ENCODE peak calls at places on chromosomes 7 and 10, in five cellular contexts. B, A, T, U and K are unnamed samples.
A peak's percentile ranks its signal among the peaks of the same experiment; 100 is the strongest.

GRCh38 chr7:6616854-6617643 is 1.6 kb downstream of the ZNF853 start:
- DNase-seq in B (no peak), A (no peak), T (no peak), U (no peak), K (no peak)

GRCh38 chr7:22979251-22979650 is 34.7 kb downstream of the HYCC1 start:
- DNase-seq in B (no peak), A (no peak), T (no peak), U (no peak), K (no peak)

GRCh38 chr10:101695404-101695732 is 398 bp upstream of the FBXW4 start:
- DNase-seq in B (no peak), A (no peak), T (no peak), U (no peak), K (no peak)

GRCh38 chr10:15163261-15163864 is 5.1 kb downstream of the NMT2 start:
- DNase-seq in B (no peak), A (no peak), T (no peak), U (no peak), K (no peak)

GRCh38 chr10:1152386-1153252 is 96.4 kb downstream of the WDR37 start:
- DNase-seq in B (no peak), A (no peak), T (no peak), U (no peak), K (no peak)

GRCh38 chr7:116802784-116803183 is 59.6 kb upstream of the CAPZA2 start:
- DNase-seq in B (no peak), A (peak; percentile 14), T (no peak), U (no peak), K (peak; percentile 33)

GRCh38 chr10:32348297-32349198 is 1.6 kb upstream of the EPC1 start:
- DNase-seq in B (no peak), A (no peak), T (no peak), U (no peak), K (no peak)

GRCh38 chr10:14131261-14131960 is 199.3 kb downstream of the FRMD4A start:
- DNase-seq in B (no peak), A (no peak), T (no peak), U (no peak), K (no peak)

GRCh38 chr7:141674201-141674671 is 27.7 kb downstream of the DENND11 start:
- DNase-seq in B (no peak), A (peak; percentile 72), T (no peak), U (no peak), K (no peak)

GRCh38 chr7:158283016-158283974 is 304.3 kb downstream of the PTPRN2 start:
- DNase-seq in B (no peak), A (no peak), T (no peak), U (no peak), K (no peak)

GRCh38 chr7:64874114-64874513 is 29.0 kb upstream of the ZNF273 start:
- DNase-seq in B (no peak), A (no peak), T (no peak), U (no peak), K (no peak)

GRCh38 chr10:82221750-82222149 is 346.8 kb downstream of the NRG3 start:
- DNase-seq in B (no peak), A (no peak), T (no peak), U (no peak), K (no peak)

GRCh38 chr10:46550795-46551700 is 5.4 kb downstream of the GPRIN2 start:
- DNase-seq in B (no peak), A (no peak), T (no peak), U (peak; percentile 1), K (no peak)

GRCh38 chr10:15347205-15347604 is 23.9 kb downstream of the FAM171A1 start:
- DNase-seq in B (no peak), A (no peak), T (no peak), U (no peak), K (no peak)

GRCh38 chr7:155456772-155457543 is 971 bp upstream of the EN2 start:
- DNase-seq in B (no peak), A (no peak), T (peak; percentile 35), U (no peak), K (no peak)

GRCh38 chr7:34342403-34342802 is 315.6 kb upstream of the NPSR1 start:
- DNase-seq in B (no peak), A (no peak), T (no peak), U (no peak), K (no peak)

GRCh38 chr10:93806882-93807281 is 49.1 kb downstream of the LGI1 start:
- DNase-seq in B (no peak), A (no peak), T (no peak), U (no peak), K (no peak)

GRCh38 chr10:13146383-13146782 is 15.0 kb upstream of the MCM10 start:
- DNase-seq in B (no peak), A (no peak), T (no peak), U (no peak), K (no peak)

GRCh38 chr7:149713731-149714068 is 59.7 kb downstream of the ZNF467 start:
- DNase-seq in B (no peak), A (no peak), T (no peak), U (no peak), K (no peak)

GRCh38 chr7:48426966-48427555 is 255.8 kb downstream of the ABCA13 start:
- DNase-seq in B (no peak), A (no peak), T (no peak), U (no peak), K (no peak)

GRCh38 chr10:22437620-22438588 is 92.6 kb downstream of the SPAG6 start:
- DNase-seq in B (no peak), A (no peak), T (peak; percentile 24), U (no peak), K (no peak)

GRCh38 chr10:36647540-36647939 is 477.9 kb upstream of the ANKRD30A start:
- DNase-seq in B (no peak), A (no peak), T (no peak), U (no peak), K (no peak)

GRCh38 chr7:13989138-13989943 is at the start of gene ETV1:
- DNase-seq in B (no peak), A (peak; percentile 86), T (no peak), U (peak; percentile 9), K (peak; percentile 64)

GRCh38 chr7:101678138-101678479 is 49.0 kb upstream of the MYL10 start:
- DNase-seq in B (no peak), A (no peak), T (no peak), U (no peak), K (no peak)

GRCh38 chr10:99709480-99710229 is 22.3 kb downstream of the COX15 start:
- DNase-seq in B (no peak), A (no peak), T (no peak), U (no peak), K (peak; percentile 0)

GRCh38 chr10:48505394-48506112 is 99.3 kb downstream of the ARHGAP22 start:
- DNase-seq in B (no peak), A (no peak), T (no peak), U (no peak), K (peak; percentile 29)

GRCh38 chr7:149869291-149869650 is 4.5 kb upstream of the ATP6V0E2 start:
- DNase-seq in B (no peak), A (no peak), T (no peak), U (no peak), K (no peak)

GRCh38 chr7:24877790-24878311 is 102.1 kb downstream of the OSBPL3 start:
- DNase-seq in B (peak; percentile 9), A (no peak), T (peak; percentile 5), U (no peak), K (no peak)

GRCh38 chr10:132272061-132272766 is 35.5 kb downstream of the STK32C start:
- DNase-seq in B (no peak), A (no peak), T (no peak), U (no peak), K (no peak)

GRCh38 chr7:99789441-99790070 is 5.6 kb upstream of the CYP3A4 start:
- DNase-seq in B (no peak), A (no peak), T (no peak), U (no peak), K (no peak)

GRCh38 chr7:91112902-91113321 is 151.3 kb upstream of the FZD1 start:
- DNase-seq in B (no peak), A (no peak), T (no peak), U (no peak), K (no peak)

GRCh38 chr10:12541446-12542067 is 192.2 kb downstream of the CAMK1D start:
- DNase-seq in B (no peak), A (no peak), T (no peak), U (no peak), K (no peak)

GRCh38 chr7:105611856-105612775 is 30.8 kb upstream of the EFCAB10 start:
- DNase-seq in B (no peak), A (no peak), T (no peak), U (no peak), K (no peak)

GRCh38 chr7:76232698-76233097 is 31.0 kb downstream of the SRRM3 start:
- DNase-seq in B (no peak), A (no peak), T (no peak), U (no peak), K (no peak)